ENCODE peak calls at places on chromosomes 3 and 15, in six cellular contexts. E, I, N, M, G and D are unnamed samples.

GRCh38 chr3:134809412-134810051 is 14.5 kb downstream of the EPHB1 start:
- DNase-seq in I (no peak), N (no peak), E (peak; percentile 91), G (no peak), M (no peak), D (no peak)

GRCh38 chr3:14440531-14441239 is 38.3 kb downstream of the SLC6A6 start:
- DNase-seq in M (no peak), N (no peak), G (no peak), I (no peak), E (peak; percentile 89), D (peak; percentile 52)

GRCh38 chr3:68207327-68207726 is 552.9 kb upstream of the SUCLG2 start:
- DNase-seq in N (no peak), M (no peak), I (no peak), G (no peak), E (no peak), D (no peak)

GRCh38 chr3:135869439-135870105 is 96.0 kb upstream of the PPP2R3A start:
- DNase-seq in N (no peak), G (no peak), M (no peak), I (no peak), E (no peak), D (peak; percentile 44)

GRCh38 chr3:95407709-95408463 is 1345.0 kb downstream of the NSUN3 start:
- DNase-seq in N (no peak), I (no peak), E (peak; percentile 57), M (no peak), G (no peak), D (no peak)

GRCh38 chr3:184354740-184355139 is 6.7 kb downstream of the CLCN2 start:
- DNase-seq in I (no peak), E (no peak), G (no peak), N (peak; percentile 39), M (no peak), D (no peak)

GRCh38 chr3:139935866-139936817 is 1.2 kb downstream of the CLSTN2 start:
- DNase-seq in G (peak; percentile 70), M (peak; percentile 88), E (peak; percentile 39), I (peak; percentile 47), N (peak; percentile 47), D (peak; percentile 62)

GRCh38 chr3:52090131-52090548 is 33.8 kb upstream of the DUSP7 start:
- DNase-seq in M (no peak), E (no peak), G (no peak), N (peak; percentile 20), I (peak; percentile 92), D (peak; percentile 87)

GRCh38 chr15:99446565-99447496 is 119.0 kb upstream of the MEF2A start:
- DNase-seq in E (no peak), I (no peak), M (peak; percentile 86), N (no peak), G (peak; percentile 81), D (no peak)

GRCh38 chr3:13683288-13683687 is 134.4 kb downstream of the FBLN2 start:
- DNase-seq in G (no peak), M (no peak), E (no peak), I (no peak), N (no peak), D (no peak)

DNA sequence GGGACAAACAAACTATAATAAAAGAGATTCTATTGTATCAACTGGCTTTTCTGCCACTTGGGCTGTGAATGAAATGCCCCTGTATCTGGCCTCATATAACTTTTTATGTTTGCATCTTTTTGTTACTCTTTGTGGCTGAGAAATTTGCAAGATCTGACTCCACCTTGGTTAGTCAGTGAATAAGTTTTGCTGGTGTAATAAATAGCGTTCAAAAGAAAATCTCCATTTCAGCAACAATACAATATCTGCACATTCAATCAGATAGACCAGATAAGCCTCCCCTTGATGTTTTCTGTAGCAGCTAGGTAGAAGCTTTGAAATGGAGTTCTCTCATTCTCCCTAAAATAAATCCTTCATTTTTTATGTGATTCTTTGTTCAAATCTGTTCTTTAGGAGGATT is 12.0 kb downstream of the TRAT1 start:
- DNase-seq in I (no peak), E (no peak), G (no peak), N (no peak), M (no peak), D (no peak)
- H3K27ac ChIP-seq in I (no peak overlapping the region), E (no peak overlapping the region), G (no peak overlapping the region), N (no peak overlapping the region), M (no peak overlapping the region), D (no peak overlapping the region)

GRCh38 chr15:69849232-69849610 is 248.5 kb downstream of the TLE3 start:
- DNase-seq in N (no peak), I (no peak), G (no peak), E (no peak), M (no peak), D (no peak)
- H3K27me3 ChIP-seq in N (no peaks in the 10 kb centered on the region), I (peaks cover 6% of the 10 kb centered on the region), G (no peaks in the 10 kb centered on the region), E (no peaks in the 10 kb centered on the region), M (peaks cover 13% of the 10 kb centered on the region), D (no peaks in the 10 kb centered on the region)

DNA sequence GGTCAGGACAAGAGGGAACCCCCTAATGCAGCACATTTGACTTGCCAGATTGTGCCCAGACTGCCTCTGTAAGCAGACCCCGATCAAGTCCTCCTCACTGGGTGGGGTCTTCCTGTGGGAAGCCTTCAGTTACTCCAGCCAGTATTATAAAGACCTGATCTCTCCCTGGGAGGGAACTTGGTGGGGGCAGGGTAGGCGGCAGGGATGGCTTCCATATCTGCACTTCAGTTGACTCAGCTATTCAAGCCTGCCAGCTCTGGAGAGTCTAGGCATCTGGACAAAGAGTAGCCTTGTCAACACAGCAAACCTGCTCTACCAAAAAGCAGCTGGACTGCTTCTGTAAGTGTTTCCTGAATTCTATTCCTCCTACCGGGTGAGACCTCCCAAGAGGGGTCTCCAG is 21.0 kb upstream of the SLC25A38 start:
- DNase-seq in G (no peak), M (no peak), E (no peak), I (no peak), N (no peak), D (no peak)
- H3K4me3 ChIP-seq in G (no peak overlapping the region), M (no peak overlapping the region), E (no peak overlapping the region), I (no peak overlapping the region), N (no peak overlapping the region), D (no peak overlapping the region)

GRCh38 chr3:179450321-179450720 is 949 bp downstream of the GNB4 start:
- DNase-seq in E (no peak), I (peak; percentile 49), M (no peak), N (no peak), G (no peak), D (peak; percentile 33)

GRCh38 chr3:179450901-179451334 is 352 bp downstream of the GNB4 start:
- DNase-seq in M (no peak), I (peak; percentile 72), G (no peak), N (no peak), E (peak; percentile 28), D (peak; percentile 56)

GRCh38 chr3:179447251-179447650 is 4.0 kb downstream of the GNB4 start:
- DNase-seq in M (no peak), G (no peak), N (no peak), I (no peak), E (no peak), D (no peak)

GRCh38 chr3:179451335-179452165 is at the start of gene GNB4:
- DNase-seq in I (peak; percentile 95), N (peak; percentile 91), M (peak; percentile 93), G (peak; percentile 97), E (peak; percentile 90), D (peak; percentile 82)

GRCh38 chr3:179449621-179450020 is 1.6 kb downstream of the GNB4 start:
- DNase-seq in G (no peak), M (no peak), E (no peak), I (peak; percentile 62), N (no peak), D (no peak)
- H3K27ac ChIP-seq in G (peak overlapping the region; percentile 93), M (peak overlapping the region; percentile 97), E (no peak overlapping the region), I (peak overlapping the region; percentile 95), N (peak overlapping the region; percentile 95), D (peak overlapping the region; percentile 46)

DNA sequence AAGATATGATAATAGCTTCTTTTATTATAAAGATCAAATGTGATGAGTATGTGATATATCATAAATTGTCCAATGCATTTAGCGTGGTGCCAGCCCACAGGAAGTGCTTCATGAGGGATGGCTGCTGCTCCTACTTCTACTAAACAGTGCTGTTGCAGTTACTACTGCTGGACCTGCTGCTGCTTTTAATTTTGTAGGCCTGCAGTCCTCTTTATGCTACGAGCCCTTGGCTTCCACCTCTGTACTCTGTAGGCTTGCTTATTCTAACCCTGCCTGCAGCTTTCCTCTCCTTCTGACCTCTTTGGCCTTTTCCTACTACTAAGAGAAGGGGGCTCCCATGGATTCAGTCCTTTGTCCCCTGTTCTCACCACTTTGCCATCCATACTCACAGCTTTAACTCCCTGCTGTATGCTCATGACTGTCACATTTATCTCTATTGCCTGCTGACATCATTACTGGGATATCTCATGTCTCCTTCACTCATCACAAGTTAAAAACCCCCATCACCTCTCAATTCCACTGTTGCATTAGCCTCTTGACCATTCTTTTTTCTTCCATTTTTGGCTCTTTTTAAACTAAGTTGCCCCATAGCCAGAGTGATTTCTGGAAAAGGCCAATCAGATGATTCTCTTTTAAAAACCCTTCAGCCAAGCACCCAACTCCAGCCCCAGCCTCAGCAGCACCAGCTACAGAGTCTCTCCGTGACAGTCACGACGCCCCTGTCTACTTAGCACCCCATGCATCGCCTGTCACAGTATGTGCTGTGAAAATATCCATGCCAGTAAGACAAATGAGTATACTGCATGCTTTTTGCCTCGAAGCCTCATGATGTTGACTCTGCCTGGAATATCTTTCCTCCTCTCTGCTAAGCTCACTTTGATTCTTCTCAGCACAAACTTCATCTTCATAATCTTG is 56.3 kb downstream of the PLCL2 start:
- DNase-seq in G (no peak), N (no peak), I (no peak), E (peak; percentile 11), M (no peak), D (no peak)
- H3K27me3 ChIP-seq in G (no peaks in the 10 kb centered on the region), N (no peaks in the 10 kb centered on the region), I (no peaks in the 10 kb centered on the region), E (no peaks in the 10 kb centered on the region), M (no peaks in the 10 kb centered on the region), D (no peaks in the 10 kb centered on the region)

GRCh38 chr3:11634081-11634635 is 9.6 kb downstream of the VGLL4 start:
- DNase-seq in N (no peak), M (no peak), I (no peak), G (no peak), E (no peak), D (no peak)

GRCh38 chr3:11634974-11635612 is 8.6 kb downstream of the VGLL4 start:
- DNase-seq in E (no peak), G (no peak), M (peak; percentile 45), I (no peak), N (no peak), D (no peak)

GRCh38 chr3:11637901-11638668 is 5.6 kb downstream of the VGLL4 start:
- DNase-seq in M (peak; percentile 57), G (no peak), N (no peak), E (peak; percentile 32), I (peak; percentile 85), D (no peak)

GRCh38 chr3:11635671-11636371 is 7.9 kb downstream of the VGLL4 start:
- DNase-seq in N (no peak), M (no peak), G (no peak), I (peak; percentile 39), E (no peak), D (no peak)

DNA sequence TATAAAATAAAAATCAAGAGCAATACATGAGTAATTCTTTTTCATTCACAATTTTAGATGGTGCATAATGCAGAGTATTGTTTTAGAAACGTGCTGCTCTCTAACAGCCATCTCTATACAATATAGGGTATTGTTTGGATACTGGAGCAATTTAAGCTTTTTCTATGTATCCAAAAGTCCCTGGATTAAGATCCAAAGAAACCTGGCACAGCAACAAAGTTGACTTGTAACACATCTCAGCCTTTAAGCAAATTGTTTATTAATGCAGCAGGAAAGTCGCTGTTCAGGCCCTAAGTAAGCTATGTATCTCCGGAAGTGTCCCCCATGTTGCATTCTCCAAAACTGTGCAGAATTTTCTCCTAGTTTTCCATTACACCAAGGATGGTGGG is 7.3 kb downstream of the VGLL4 start:
- DNase-seq in M (no peak), N (no peak), G (no peak), I (peak; percentile 37), E (no peak), D (peak; percentile 47)
- H3K4me3 ChIP-seq in M (no peak overlapping the region), N (no peak overlapping the region), G (no peak overlapping the region), I (peak overlapping the region; percentile 66), E (no peak overlapping the region), D (no peak overlapping the region)